ENCODE peak calls at places on chromosomes 3 and 15, in eight cellular contexts. B is A549, Q is GM23338, W is tibial artery, S is mucosa of descending colon, C is left ventricle myocardium inferior, D is choroid plexus epithelial cell, A is Panc1. U is an unnamed sample.

GRCh38 chr3:134721214-134721613 is 70.4 kb upstream of the KY start:
- DNase-seq in W (no peak), A (no peak), C (no peak), Q (no peak), B (no peak), D (no peak), S (no peak), U (no peak)

GRCh38 chr3:65443739-65444447 is 594.8 kb downstream of the MAGI1 start:
- DNase-seq in C (no peak), D (no peak), W (no peak), S (no peak), A (no peak), B (no peak), Q (no peak), U (no peak)

GRCh38 chr15:62935300-62936081 is 107.1 kb upstream of the TPM1 start:
- DNase-seq in Q (no peak), W (no peak), A (no peak), D (no peak), B (no peak), C (no peak), S (no peak), U (no peak)

GRCh38 chr3:160402249-160403027 is 3.0 kb downstream of the SMC4 start:
- DNase-seq in A (no peak), S (no peak), D (peak), C (no peak), B (no peak), Q (no peak), W (no peak), U (peak)

GRCh38 chr3:48747015-48747615 is 30.1 kb upstream of the IP6K2 start:
- DNase-seq in C (no peak), A (no peak), S (no peak), D (no peak), W (no peak), Q (no peak), B (no peak), U (no peak)

GRCh38 chr3:141231923-141232861 is 567 bp downstream of the PXYLP1 start:
- DNase-seq in A (no peak), Q (peak), S (peak), C (peak), W (peak), B (peak), D (peak), U (no peak)

GRCh38 chr3:151351216-151351615 is 21.9 kb upstream of the P2RY13 start:
- DNase-seq in A (no peak), B (no peak), W (no peak), C (no peak), S (no peak), Q (peak), D (no peak), U (no peak)

GRCh38 chr15:63940956-63941620 is 105.2 kb downstream of the DAPK2 start:
- DNase-seq in C (no peak), W (no peak), D (no peak), A (no peak), B (no peak), S (no peak), Q (no peak), U (no peak)

GRCh38 chr15:38076806-38077205 is 142.4 kb downstream of the TMCO5A start:
- DNase-seq in S (no peak), Q (peak), D (no peak), C (no peak), B (no peak), W (no peak), A (no peak), U (peak)

GRCh38 chr3:123159926-123160635 is 41.7 kb upstream of the SEC22A start:
- DNase-seq in C (no peak), A (no peak), S (no peak), B (no peak), Q (no peak), D (peak), W (no peak), U (peak)

GRCh38 chr15:36965561-36966342 is 134.6 kb downstream of the MEIS2 start:
- DNase-seq in D (no peak), B (no peak), A (no peak), W (no peak), C (no peak), Q (no peak), S (no peak), U (peak)

GRCh38 chr15:74364936-74365618 is 2.4 kb downstream of the CYP11A1 start:
- DNase-seq in S (no peak), D (no peak), B (no peak), W (peak), Q (peak), C (no peak), A (no peak), U (no peak)
- H3K4me3 ChIP-seq in S (no peak), D (peak), B (no peak), W (peak), Q (peak), C (peak), A (peak), U (peak)

DNA sequence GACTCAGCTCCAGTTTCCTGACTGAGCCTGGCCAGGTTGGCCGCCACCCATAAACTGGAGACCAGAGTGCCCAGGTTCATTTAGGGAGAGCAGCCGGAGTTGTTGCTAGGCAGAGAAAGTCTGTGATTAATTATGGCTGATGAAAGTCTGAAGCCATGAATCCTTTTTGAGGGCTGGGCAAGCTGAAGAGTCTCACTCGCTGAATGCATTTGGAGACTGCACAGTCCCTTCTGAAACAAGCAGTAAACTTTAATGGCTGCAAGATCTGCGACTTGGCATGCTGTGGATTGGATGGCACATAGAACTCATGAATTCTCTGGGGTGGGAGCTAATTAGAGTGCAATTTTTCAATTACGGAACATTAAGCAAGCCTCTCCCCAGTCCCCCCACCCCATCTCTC is 282.1 kb downstream of the RPLP1 start:
- DNase-seq in C (no peak), S (no peak), D (no peak), W (no peak), Q (no peak), A (no peak), B (no peak), U (no peak)
- H3K4me3 ChIP-seq in C (no peak), S (no peak), D (no peak), W (no peak), Q (no peak), A (no peak), B (no peak), U (no peak)

GRCh38 chr3:66971891-66972551 is 26.1 kb upstream of the KBTBD8 start:
- DNase-seq in S (peak), W (peak), A (peak), D (peak), C (peak), Q (peak), B (peak), U (peak)

DNA sequence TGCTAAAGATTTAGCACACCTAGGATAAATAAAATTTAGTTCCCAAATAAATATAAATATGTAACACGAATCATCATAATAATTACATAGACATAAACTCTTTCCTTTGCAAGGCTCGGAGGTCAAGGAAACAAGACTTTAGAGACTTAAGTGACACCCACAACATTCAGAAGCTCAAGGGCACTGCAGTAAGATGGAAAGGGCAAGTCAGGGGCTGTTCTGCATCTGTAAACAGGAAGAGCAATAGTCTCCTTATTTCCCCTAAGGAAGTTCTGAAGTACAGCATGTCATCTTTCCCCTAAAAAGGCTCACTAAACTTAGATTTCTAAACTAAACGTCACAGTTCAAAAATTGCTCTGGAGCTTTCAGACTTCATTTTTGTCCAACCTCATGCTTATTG is 26.9 kb upstream of the KBTBD8 start:
- DNase-seq in A (no peak), Q (no peak), B (no peak), D (no peak), W (no peak), C (no peak), S (no peak), U (no peak)
- H3K4me3 ChIP-seq in A (no peak), Q (no peak), B (no peak), D (no peak), W (no peak), C (no peak), S (no peak), U (no peak)

GRCh38 chr15:78640840-78641733 is at the start of gene CHRNB4:
- DNase-seq in B (peak), S (peak), W (no peak), D (peak), Q (peak), A (no peak), C (no peak), U (no peak)

GRCh38 chr15:78638658-78639314 is 2.2 kb downstream of the CHRNB4 start:
- DNase-seq in B (peak), A (no peak), Q (peak), S (no peak), C (no peak), W (no peak), D (peak), U (peak)

GRCh38 chr15:78640527-78640839 is 527 bp downstream of the CHRNB4 start:
- DNase-seq in D (no peak), S (no peak), W (no peak), B (no peak), A (no peak), Q (peak), C (no peak), U (no peak)

GRCh38 chr15:78642341-78642740 is 1.3 kb upstream of the CHRNB4 start:
- DNase-seq in S (no peak), B (no peak), W (no peak), C (no peak), A (no peak), D (no peak), Q (no peak), U (no peak)

GRCh38 chr15:78641876-78642275 is 866 bp upstream of the CHRNB4 start:
- DNase-seq in A (no peak), C (no peak), W (no peak), D (no peak), Q (peak), S (no peak), B (no peak), U (no peak)
- H3K4me3 ChIP-seq in A (no peak), C (no peak), W (no peak), D (no peak), Q (peak), S (no peak), B (no peak), U (no peak)

GRCh38 chr15:99253381-99254090 is 2.3 kb downstream of the LRRC28 start:
- DNase-seq in D (peak), W (no peak), S (no peak), C (no peak), Q (no peak), B (no peak), A (no peak), U (peak)
- H3K4me3 ChIP-seq in D (no peak), W (no peak), S (no peak), C (no peak), Q (no peak), B (no peak), A (no peak), U (no peak)

GRCh38 chr3:44339990-44340389 is 1.4 kb downstream of the TCAIM start:
- DNase-seq in D (no peak), A (no peak), Q (no peak), B (no peak), S (no peak), C (no peak), W (no peak), U (no peak)
- H3K4me3 ChIP-seq in D (peak), A (peak), Q (peak), B (peak), S (no peak), C (peak), W (peak), U (no peak)

GRCh38 chr3:184655597-184655996 is 56.3 kb downstream of the MAGEF1 start:
- DNase-seq in W (no peak), B (no peak), A (no peak), C (no peak), D (no peak), S (no peak), Q (no peak), U (no peak)

GRCh38 chr3:184651945-184652344 is 59.9 kb downstream of the MAGEF1 start:
- DNase-seq in B (no peak), A (no peak), S (no peak), W (no peak), C (no peak), D (no peak), Q (no peak), U (no peak)

GRCh38 chr3:184652465-184652864 is 59.4 kb downstream of the MAGEF1 start:
- DNase-seq in B (no peak), C (no peak), S (no peak), D (no peak), W (no peak), A (no peak), Q (no peak), U (no peak)

GRCh38 chr3:184656430-184656990 is 55.4 kb downstream of the MAGEF1 start:
- DNase-seq in B (no peak), S (no peak), D (no peak), C (no peak), Q (no peak), A (no peak), W (no peak), U (no peak)

GRCh38 chr3:184654375-184654774 is 57.5 kb downstream of the MAGEF1 start:
- DNase-seq in C (no peak), Q (no peak), S (no peak), A (no peak), W (no peak), D (no peak), B (no peak), U (no peak)
- H3K4me3 ChIP-seq in C (no peak), Q (no peak), S (no peak), A (no peak), W (no peak), D (no peak), B (no peak), U (no peak)

DNA sequence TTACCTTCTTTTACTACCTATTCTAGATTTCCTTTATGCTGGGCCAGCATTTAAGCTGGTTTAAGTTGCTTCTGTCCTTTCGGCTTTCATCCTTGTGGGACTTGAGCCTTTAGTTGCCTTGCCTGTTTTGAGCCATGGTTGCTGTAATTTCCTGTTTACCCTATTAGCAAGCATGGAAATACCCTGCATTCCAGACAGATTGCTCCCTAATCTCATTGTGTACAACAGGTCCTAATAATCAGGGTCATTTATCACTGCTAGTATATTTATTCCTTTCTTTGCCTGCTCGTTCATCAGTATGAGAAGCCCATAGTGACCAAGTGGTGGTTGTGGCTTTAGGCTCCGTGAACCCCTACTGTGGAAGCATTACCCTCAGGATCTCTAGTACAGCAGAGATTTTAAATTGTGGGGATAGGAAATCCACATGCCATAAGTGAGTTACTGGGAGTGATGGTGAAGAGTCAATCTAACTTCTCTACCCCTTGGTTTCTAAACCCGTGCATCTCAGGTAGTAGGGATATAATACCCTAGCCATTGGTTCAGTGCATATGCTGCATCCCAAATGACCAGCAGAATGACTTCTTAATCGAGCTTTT is 31.9 kb downstream of the NCK1 start:
- DNase-seq in D (peak), S (no peak), Q (peak), B (no peak), C (no peak), A (peak), W (no peak), U (peak)
- H3K4me3 ChIP-seq in D (no peak), S (no peak), Q (no peak), B (no peak), C (no peak), A (no peak), W (no peak), U (no peak)

GRCh38 chr15:68113273-68113672 is 59.2 kb downstream of the PIAS1 start:
- DNase-seq in C (no peak), B (no peak), W (no peak), S (no peak), A (no peak), D (peak), Q (no peak), U (peak)

GRCh38 chr15:68114840-68115239 is 60.7 kb downstream of the PIAS1 start:
- DNase-seq in C (no peak), S (no peak), A (no peak), W (no peak), D (no peak), B (no peak), Q (no peak), U (no peak)

GRCh38 chr15:68112711-68113110 is 58.6 kb downstream of the PIAS1 start:
- DNase-seq in S (no peak), C (no peak), B (no peak), Q (no peak), W (no peak), D (no peak), A (no peak), U (no peak)

GRCh38 chr15:68114356-68114755 is 60.2 kb downstream of the PIAS1 start:
- DNase-seq in W (no peak), S (no peak), D (peak), A (no peak), Q (no peak), B (no peak), C (no peak), U (peak)

DNA sequence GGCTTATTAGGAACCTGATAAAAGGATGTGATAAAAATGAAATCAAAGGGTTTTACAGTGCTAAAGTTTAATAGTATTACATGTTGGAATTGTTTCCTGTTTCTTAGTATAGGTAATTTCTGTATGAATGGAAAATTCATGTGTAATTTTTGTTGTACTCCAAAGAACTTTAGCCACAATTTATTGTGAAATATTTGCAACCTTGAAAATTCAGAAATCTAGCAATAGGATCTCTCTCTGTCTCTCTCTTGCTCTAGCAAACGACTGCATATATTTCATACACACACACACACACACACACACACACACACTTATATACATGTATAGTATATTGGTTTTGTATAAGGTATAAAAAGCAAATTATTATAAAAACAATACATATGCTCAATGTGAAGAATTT is 59.6 kb downstream of the PIAS1 start:
- DNase-seq in A (no peak), D (peak), W (no peak), Q (no peak), C (no peak), B (no peak), S (no peak), U (no peak)
- H3K4me3 ChIP-seq in A (no peak), D (no peak), W (no peak), Q (no peak), C (peak), B (peak), S (no peak), U (no peak)